ENCODE peak calls at places on chromosomes 7 and 10, in four cellular contexts. I is cardiac muscle cell, A is amniotic stem cell, V is AG08396. R is an unnamed sample.

GRCh38 chr10:122236690-122237306 is 34.3 kb upstream of the BTBD16 start:
- DNase-seq in I (no peak), A (no peak), V (no peak), R (no peak)

GRCh38 chr10:73398024-73398423 is 15.8 kb downstream of the ANXA7 start:
- DNase-seq in V (no peak), A (no peak), I (no peak), R (no peak)

GRCh38 chr10:60718891-60719290 is 59.4 kb upstream of the CDK1 start:
- DNase-seq in V (no peak), A (no peak), I (no peak), R (no peak)

GRCh38 chr10:74881253-74881884 is 55.0 kb downstream of the KAT6B start:
- DNase-seq in I (no peak), A (no peak), V (no peak), R (no peak)

GRCh38 chr10:70563230-70563629 is 39.3 kb downstream of the PRF1 start:
- DNase-seq in I (no peak), V (no peak), A (no peak), R (no peak)

GRCh38 chr10:101848894-101849351 is 5.3 kb upstream of the KCNIP2 start:
- DNase-seq in A (no peak), V (no peak), I (peak), R (no peak)

GRCh38 chr7:133955208-133955607 is 171.9 kb upstream of the LRGUK start:
- DNase-seq in V (no peak), A (no peak), I (no peak), R (no peak)

GRCh38 chr7:143393267-143394041 is 12.3 kb downstream of the ZYX start:
- DNase-seq in V (no peak), I (peak), A (no peak), R (no peak)

GRCh38 chr10:27030060-27030459 is 70.2 kb downstream of the ANKRD26 start:
- DNase-seq in I (no peak), V (no peak), A (no peak), R (no peak)

GRCh38 chr7:1175967-1176851 is 16.2 kb upstream of the ZFAND2A start:
- DNase-seq in V (peak), A (no peak), I (peak), R (peak)

GRCh38 chr7:194996-195829 is 2.8 kb downstream of the FAM20C start:
- DNase-seq in V (no peak), A (no peak), I (peak), R (no peak)

GRCh38 chr10:121926669-121927360 is 1.0 kb downstream of the ATE1 start:
- DNase-seq in I (peak), V (peak), A (no peak), R (no peak)

GRCh38 chr7:10657201-10657600 is 316.5 kb upstream of the PHF14 start:
- DNase-seq in A (no peak), I (no peak), V (no peak), R (no peak)

GRCh38 chr10:47311900-47312662 is 10.2 kb upstream of the GDF2 start:
- DNase-seq in I (peak), V (peak), A (peak), R (peak)

GRCh38 chr7:132400667-132401142 is 175.6 kb downstream of the PLXNA4 start:
- DNase-seq in I (no peak), A (no peak), V (no peak), R (no peak)

R was measured in nephron progenitor cell.